ENCODE peak calls at places on chromosomes 12 and 14, in eight cellular contexts. One of them, this sample, is unnamed.
A peak's percentile ranks its signal among the peaks of the same experiment; 100 is the strongest.

GRCh38 chr12:56326533-56326932 is 7.3 kb downstream of the PAN2 start:
- DNase-seq in astrocyte: no peak
- DNase-seq in CD8-positive, alpha-beta memory T cell: no peak
- DNase-seq in H9: no peak
- DNase-seq in fibroblast of lung: no peak
- DNase-seq in thyroid gland: peak; percentile 16
- DNase-seq in colonic mucosa: no peak
- DNase-seq in iPS DF 6.9: no peak
- DNase-seq in this sample: no peak

GRCh38 chr14:51846631-51847488 is 13.6 kb upstream of the GNG2 start:
- DNase-seq in astrocyte: peak; percentile 42
- DNase-seq in CD8-positive, alpha-beta memory T cell: peak; percentile 83
- DNase-seq in H9: peak; percentile 81
- DNase-seq in fibroblast of lung: peak; percentile 60
- DNase-seq in thyroid gland: peak; percentile 64
- DNase-seq in colonic mucosa: peak; percentile 67
- DNase-seq in iPS DF 6.9: peak; percentile 54
- DNase-seq in this sample: peak; percentile 84

GRCh38 chr12:67426067-67426466 is 156.9 kb downstream of the CAND1 start:
- DNase-seq in astrocyte: peak; percentile 83
- DNase-seq in CD8-positive, alpha-beta memory T cell: no peak
- DNase-seq in H9: no peak
- DNase-seq in fibroblast of lung: peak; percentile 84
- DNase-seq in thyroid gland: peak; percentile 84
- DNase-seq in colonic mucosa: peak; percentile 41
- DNase-seq in iPS DF 6.9: no peak
- DNase-seq in this sample: no peak

GRCh38 chr14:106518054-106518943 is 991.9 kb downstream of the TMEM121 start:
- DNase-seq in astrocyte: no peak
- DNase-seq in CD8-positive, alpha-beta memory T cell: peak; percentile 77
- DNase-seq in H9: no peak
- DNase-seq in fibroblast of lung: no peak
- DNase-seq in thyroid gland: no peak
- DNase-seq in colonic mucosa: peak; percentile 52
- DNase-seq in iPS DF 6.9: no peak
- DNase-seq in this sample: no peak

GRCh38 chr14:68676511-68676943 is 116.3 kb downstream of the ZFP36L1 start:
- DNase-seq in astrocyte: no peak
- DNase-seq in CD8-positive, alpha-beta memory T cell: no peak
- DNase-seq in H9: no peak
- DNase-seq in fibroblast of lung: no peak
- DNase-seq in thyroid gland: peak; percentile 69
- DNase-seq in colonic mucosa: no peak
- DNase-seq in iPS DF 6.9: no peak
- DNase-seq in this sample: peak; percentile 64

GRCh38 chr12:105014603-105015002 is 28.5 kb downstream of the NOPCHAP1 start:
- DNase-seq in astrocyte: no peak
- DNase-seq in CD8-positive, alpha-beta memory T cell: no peak
- DNase-seq in H9: no peak
- DNase-seq in fibroblast of lung: no peak
- DNase-seq in thyroid gland: no peak
- DNase-seq in colonic mucosa: no peak
- DNase-seq in iPS DF 6.9: no peak
- DNase-seq in this sample: no peak

GRCh38 chr12:111361717-111362576 is 6.9 kb downstream of the PHETA1 start:
- DNase-seq in astrocyte: no peak
- DNase-seq in CD8-positive, alpha-beta memory T cell: no peak
- DNase-seq in H9: no peak
- DNase-seq in fibroblast of lung: no peak
- DNase-seq in thyroid gland: peak; percentile 81
- DNase-seq in colonic mucosa: no peak
- DNase-seq in iPS DF 6.9: no peak
- DNase-seq in this sample: no peak

GRCh38 chr14:55121146-55121545 is 7.9 kb upstream of the LGALS3 start:
- DNase-seq in astrocyte: no peak
- DNase-seq in CD8-positive, alpha-beta memory T cell: no peak
- DNase-seq in H9: no peak
- DNase-seq in fibroblast of lung: no peak
- DNase-seq in thyroid gland: no peak
- DNase-seq in colonic mucosa: no peak
- DNase-seq in iPS DF 6.9: no peak
- DNase-seq in this sample: no peak

GRCh38 chr12:104748790-104749189 is 209.3 kb downstream of the SLC41A2 start:
- DNase-seq in astrocyte: peak; percentile 71
- DNase-seq in CD8-positive, alpha-beta memory T cell: no peak
- DNase-seq in H9: peak; percentile 12
- DNase-seq in fibroblast of lung: peak; percentile 58
- DNase-seq in thyroid gland: peak; percentile 13
- DNase-seq in colonic mucosa: no peak
- DNase-seq in iPS DF 6.9: no peak
- DNase-seq in this sample: no peak

GRCh38 chr14:95254356-95254755 is 65.4 kb downstream of the CLMN start:
- DNase-seq in astrocyte: no peak
- DNase-seq in CD8-positive, alpha-beta memory T cell: no peak
- DNase-seq in H9: peak; percentile 23
- DNase-seq in fibroblast of lung: peak; percentile 12
- DNase-seq in thyroid gland: no peak
- DNase-seq in colonic mucosa: no peak
- DNase-seq in iPS DF 6.9: no peak
- DNase-seq in this sample: no peak

GRCh38 chr12:89528434-89528833 is 2.6 kb upstream of the POC1B start:
- DNase-seq in astrocyte: no peak
- DNase-seq in CD8-positive, alpha-beta memory T cell: no peak
- DNase-seq in H9: no peak
- DNase-seq in fibroblast of lung: no peak
- DNase-seq in thyroid gland: no peak
- DNase-seq in colonic mucosa: no peak
- DNase-seq in iPS DF 6.9: no peak
- DNase-seq in this sample: no peak

GRCh38 chr14:104563742-104564615 is 15.6 kb upstream of the C14orf180 start:
- DNase-seq in astrocyte: no peak
- DNase-seq in CD8-positive, alpha-beta memory T cell: peak; percentile 54
- DNase-seq in H9: peak; percentile 94
- DNase-seq in fibroblast of lung: peak; percentile 39
- DNase-seq in thyroid gland: peak; percentile 73
- DNase-seq in colonic mucosa: peak; percentile 70
- DNase-seq in iPS DF 6.9: peak; percentile 71
- DNase-seq in this sample: peak; percentile 89

GRCh38 chr12:34398706-34399630 is 376.7 kb downstream of the ALG10 start:
- DNase-seq in astrocyte: no peak
- DNase-seq in CD8-positive, alpha-beta memory T cell: peak; percentile 0
- DNase-seq in H9: peak; percentile 15
- DNase-seq in fibroblast of lung: no peak
- DNase-seq in thyroid gland: peak; percentile 1
- DNase-seq in colonic mucosa: peak; percentile 10
- DNase-seq in iPS DF 6.9: no peak
- DNase-seq in this sample: no peak

GRCh38 chr12:98968896-98969295 is 323.8 kb downstream of the APAF1 start:
- DNase-seq in astrocyte: no peak
- DNase-seq in CD8-positive, alpha-beta memory T cell: no peak
- DNase-seq in H9: no peak
- DNase-seq in fibroblast of lung: no peak
- DNase-seq in thyroid gland: no peak
- DNase-seq in colonic mucosa: no peak
- DNase-seq in iPS DF 6.9: no peak
- DNase-seq in this sample: no peak

GRCh38 chr14:47235619-47236018 is 439.8 kb downstream of the MDGA2 start:
- DNase-seq in astrocyte: no peak
- DNase-seq in CD8-positive, alpha-beta memory T cell: no peak
- DNase-seq in H9: no peak
- DNase-seq in fibroblast of lung: no peak
- DNase-seq in thyroid gland: no peak
- DNase-seq in colonic mucosa: no peak
- DNase-seq in iPS DF 6.9: no peak
- DNase-seq in this sample: no peak

DNA sequence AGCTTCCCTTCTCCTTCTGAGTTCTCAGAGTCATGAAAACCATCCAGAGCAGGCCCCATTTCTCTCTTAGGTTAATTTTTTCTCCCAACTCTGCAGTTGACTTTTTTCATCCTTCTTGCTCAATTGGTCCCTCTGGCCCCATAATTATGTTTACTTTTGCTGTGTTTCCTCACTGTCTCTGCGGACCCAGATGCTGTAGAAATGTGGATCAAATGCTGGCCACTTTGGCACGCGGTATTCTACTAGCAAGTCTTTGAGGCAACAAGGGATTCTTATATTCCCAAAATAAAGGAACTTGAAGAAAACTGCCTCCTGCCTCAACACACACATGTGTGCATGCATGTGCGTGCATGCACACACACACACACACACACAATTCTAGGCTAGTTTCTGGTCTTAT is 9.6 kb downstream of the TMEM132C start:
- DNase-seq in astrocyte: no peak
- DNase-seq in CD8-positive, alpha-beta memory T cell: no peak
- DNase-seq in H9: no peak
- DNase-seq in fibroblast of lung: no peak
- DNase-seq in thyroid gland: no peak
- DNase-seq in colonic mucosa: no peak
- DNase-seq in iPS DF 6.9: no peak
- DNase-seq in this sample: no peak
- H3K4me1 ChIP-seq in astrocyte: no peaks in the 10 kb centered on the region
- H3K4me1 ChIP-seq in CD8-positive, alpha-beta memory T cell: no peaks in the 10 kb centered on the region
- H3K4me1 ChIP-seq in H9: no peaks in the 10 kb centered on the region
- H3K4me1 ChIP-seq in fibroblast of lung: no peaks in the 10 kb centered on the region
- H3K4me1 ChIP-seq in thyroid gland: no peaks in the 10 kb centered on the region
- H3K4me1 ChIP-seq in colonic mucosa: no peaks in the 10 kb centered on the region
- H3K4me1 ChIP-seq in iPS DF 6.9: no peaks in the 10 kb centered on the region
- H3K4me1 ChIP-seq in this sample: peaks cover 3% of the 10 kb centered on the region

DNA sequence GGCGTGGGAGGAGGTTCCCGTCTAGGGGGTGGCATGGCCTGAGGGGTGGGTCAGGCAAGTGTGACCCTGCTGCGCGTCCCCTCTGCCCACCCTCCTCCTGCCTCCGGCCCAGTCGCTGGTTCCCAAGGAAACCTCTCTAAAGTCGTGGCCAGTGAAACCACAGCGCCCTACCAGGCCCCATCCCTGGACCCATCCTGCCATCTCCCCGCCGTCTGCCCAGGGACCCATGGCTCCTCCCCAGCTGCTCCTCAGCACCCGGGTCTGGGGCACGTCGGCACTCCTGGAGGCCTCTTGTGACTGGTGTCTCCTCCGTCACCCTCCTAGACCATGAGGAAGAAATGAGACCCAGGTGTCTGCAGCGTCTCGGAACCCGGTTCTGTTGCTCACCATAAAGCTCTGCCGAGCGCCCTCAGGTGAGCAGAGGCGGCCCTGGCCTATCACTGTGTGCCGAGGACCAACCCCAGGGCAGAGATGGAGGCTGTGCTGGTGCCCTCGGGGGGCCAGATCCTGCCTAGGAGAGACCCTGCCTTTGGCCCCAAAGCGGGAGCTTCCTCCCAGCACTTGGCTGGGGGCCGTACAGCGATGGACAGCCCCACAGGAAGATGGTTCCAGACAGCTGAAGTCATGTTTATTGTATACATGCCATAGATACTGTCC is 222.3 kb upstream of the RTL1 start:
- DNase-seq in astrocyte: no peak
- DNase-seq in CD8-positive, alpha-beta memory T cell: no peak
- DNase-seq in H9: no peak
- DNase-seq in fibroblast of lung: no peak
- DNase-seq in thyroid gland: no peak
- DNase-seq in colonic mucosa: no peak
- DNase-seq in iPS DF 6.9: no peak
- DNase-seq in this sample: no peak
- H3K4me1 ChIP-seq in astrocyte: peaks cover 6% of the 10 kb centered on the region
- H3K4me1 ChIP-seq in CD8-positive, alpha-beta memory T cell: peaks cover 5% of the 10 kb centered on the region
- H3K4me1 ChIP-seq in H9: no peaks in the 10 kb centered on the region
- H3K4me1 ChIP-seq in fibroblast of lung: no peaks in the 10 kb centered on the region
- H3K4me1 ChIP-seq in thyroid gland: no peaks in the 10 kb centered on the region
- H3K4me1 ChIP-seq in colonic mucosa: no peaks in the 10 kb centered on the region
- H3K4me1 ChIP-seq in iPS DF 6.9: no peaks in the 10 kb centered on the region
- H3K4me1 ChIP-seq in this sample: no peaks in the 10 kb centered on the region

GRCh38 chr14:73741876-73742519 is 27.8 kb upstream of the PNMA1 start:
- DNase-seq in astrocyte: no peak
- DNase-seq in CD8-positive, alpha-beta memory T cell: no peak
- DNase-seq in H9: peak; percentile 38
- DNase-seq in fibroblast of lung: no peak
- DNase-seq in thyroid gland: no peak
- DNase-seq in colonic mucosa: peak; percentile 49
- DNase-seq in iPS DF 6.9: no peak
- DNase-seq in this sample: no peak
- H3K4me1 ChIP-seq in astrocyte: peaks cover 61% of the 10 kb centered on the region
- H3K4me1 ChIP-seq in CD8-positive, alpha-beta memory T cell: peaks cover 72% of the 10 kb centered on the region
- H3K4me1 ChIP-seq in H9: peaks cover 1% of the 10 kb centered on the region
- H3K4me1 ChIP-seq in fibroblast of lung: peaks cover 62% of the 10 kb centered on the region
- H3K4me1 ChIP-seq in thyroid gland: peaks cover 86% of the 10 kb centered on the region
- H3K4me1 ChIP-seq in colonic mucosa: peaks cover 70% of the 10 kb centered on the region
- H3K4me1 ChIP-seq in iPS DF 6.9: peaks cover 15% of the 10 kb centered on the region
- H3K4me1 ChIP-seq in this sample: peaks cover 37% of the 10 kb centered on the region

GRCh38 chr14:24238123-24238522 is 4.3 kb downstream of the TINF2 start:
- DNase-seq in astrocyte: no peak
- DNase-seq in CD8-positive, alpha-beta memory T cell: no peak
- DNase-seq in H9: no peak
- DNase-seq in fibroblast of lung: no peak
- DNase-seq in thyroid gland: no peak
- DNase-seq in colonic mucosa: no peak
- DNase-seq in iPS DF 6.9: no peak
- DNase-seq in this sample: no peak
- H3K4me1 ChIP-seq in astrocyte: peaks cover 40% of the 10 kb centered on the region
- H3K4me1 ChIP-seq in CD8-positive, alpha-beta memory T cell: peaks cover 62% of the 10 kb centered on the region
- H3K4me1 ChIP-seq in H9: peaks cover 6% of the 10 kb centered on the region
- H3K4me1 ChIP-seq in fibroblast of lung: peaks cover 18% of the 10 kb centered on the region
- H3K4me1 ChIP-seq in thyroid gland: peaks cover 42% of the 10 kb centered on the region
- H3K4me1 ChIP-seq in colonic mucosa: peaks cover 11% of the 10 kb centered on the region
- H3K4me1 ChIP-seq in iPS DF 6.9: peaks cover 2% of the 10 kb centered on the region
- H3K4me1 ChIP-seq in this sample: peaks cover 10% of the 10 kb centered on the region

DNA sequence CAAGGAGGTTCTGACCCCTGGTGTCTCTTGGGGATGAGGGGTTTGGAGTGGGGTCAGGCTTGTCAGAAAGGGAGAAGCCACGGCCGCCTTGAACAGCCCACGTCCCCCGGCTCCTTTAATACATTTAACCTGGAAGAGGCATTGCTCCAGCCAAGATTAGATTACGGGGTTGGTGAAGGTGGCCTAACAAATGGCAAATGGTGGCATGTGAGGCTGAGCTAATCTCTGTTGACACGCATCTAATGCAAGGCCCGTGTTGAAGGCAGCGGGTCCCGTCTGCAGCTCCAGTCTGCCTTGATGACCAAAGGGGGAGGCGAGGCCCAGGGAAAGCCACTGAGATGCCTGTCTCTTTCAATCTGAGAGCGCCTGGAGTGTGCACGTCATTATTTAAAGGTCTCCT is 673.7 kb upstream of the TBX3 start:
- DNase-seq in astrocyte: no peak
- DNase-seq in CD8-positive, alpha-beta memory T cell: no peak
- DNase-seq in H9: no peak
- DNase-seq in fibroblast of lung: no peak
- DNase-seq in thyroid gland: no peak
- DNase-seq in colonic mucosa: no peak
- DNase-seq in iPS DF 6.9: no peak
- DNase-seq in this sample: no peak
- H3K4me1 ChIP-seq in astrocyte: peaks cover 8% of the 10 kb centered on the region
- H3K4me1 ChIP-seq in CD8-positive, alpha-beta memory T cell: no peaks in the 10 kb centered on the region
- H3K4me1 ChIP-seq in H9: no peaks in the 10 kb centered on the region
- H3K4me1 ChIP-seq in fibroblast of lung: peaks cover 8% of the 10 kb centered on the region
- H3K4me1 ChIP-seq in thyroid gland: no peaks in the 10 kb centered on the region
- H3K4me1 ChIP-seq in colonic mucosa: no peaks in the 10 kb centered on the region
- H3K4me1 ChIP-seq in iPS DF 6.9: no peaks in the 10 kb centered on the region
- H3K4me1 ChIP-seq in this sample: no peaks in the 10 kb centered on the region

This sample was measured in neural progenitor cell.